ENCODE peak calls at places on chromosomes 1 and 21, in eight cellular contexts. Y is fibroblast of lung, M is cardiac muscle cell, J is iPS DF 6.9, I is heart right ventricle, K is body of pancreas, C is spleen, A is astrocyte. O is an unnamed sample. For H3K27me3 and H3K4me1, the result is how much of the 10 kb centered on the place peaks cover.

GRCh38 chr1:24932284-24932683 is 2.2 kb upstream of the RUNX3 start:
- DNase-seq in J (no peak), I (peak), M (peak), A (no peak), C (peak), K (peak), Y (no peak), O (peak)

GRCh38 chr1:28278763-28279162 is 19.4 kb downstream of the SESN2 start:
- DNase-seq in K (no peak), I (no peak), J (no peak), A (no peak), Y (no peak), C (no peak), M (no peak), O (no peak)

GRCh38 chr1:242523968-242524570 is 428 bp downstream of the PLD5 start:
- DNase-seq in M (peak), K (peak), J (no peak), C (peak), Y (peak), I (peak), A (no peak), O (peak)

GRCh38 chr1:24373044-24373443 is 40.5 kb downstream of the STPG1 start:
- DNase-seq in I (no peak), Y (no peak), K (no peak), C (peak), A (no peak), M (no peak), J (no peak), O (no peak)

GRCh38 chr1:33653226-33653625 is 180.8 kb downstream of the ZSCAN20 start:
- DNase-seq in Y (no peak), M (no peak), C (no peak), I (peak), K (peak), A (no peak), J (no peak), O (no peak)

GRCh38 chr1:165543651-165544452 is at the start of gene LRRC52:
- DNase-seq in I (peak), C (no peak), A (no peak), K (peak), M (no peak), J (peak), Y (no peak), O (peak)

GRCh38 chr1:89757532-89757931 is 63.3 kb upstream of the LRRC8D start:
- DNase-seq in A (no peak), Y (peak), K (no peak), J (no peak), M (peak), I (peak), C (peak), O (no peak)

GRCh38 chr1:51300270-51300669 is 30.1 kb downstream of the TTC39A start:
- DNase-seq in A (no peak), J (no peak), C (no peak), Y (no peak), I (no peak), M (no peak), K (no peak), O (no peak)

GRCh38 chr1:46408356-46409062 is 14.4 kb downstream of the FAAH start:
- DNase-seq in A (no peak), I (no peak), M (peak), J (no peak), Y (no peak), K (no peak), C (peak), O (no peak)

GRCh38 chr1:65827346-65827745 is 34.7 kb downstream of the PDE4B start:
- DNase-seq in C (no peak), J (no peak), Y (no peak), I (no peak), K (no peak), A (peak), M (no peak), O (no peak)

GRCh38 chr1:220281159-220281574 is 8.9 kb upstream of the RAB3GAP2 start:
- DNase-seq in K (no peak), M (peak), Y (peak), I (no peak), C (no peak), A (peak), J (no peak), O (no peak)

GRCh38 chr1:153397056-153397923 is 6.4 kb upstream of the S100A8 start:
- DNase-seq in M (no peak), J (no peak), C (no peak), A (no peak), Y (no peak), K (no peak), I (no peak), O (no peak)

GRCh38 chr1:78483903-78484302 is 6.9 kb upstream of the PTGFR start:
- DNase-seq in A (peak), J (no peak), K (no peak), Y (peak), M (peak), C (peak), I (no peak), O (no peak)

GRCh38 chr1:42686418-42686817 is 4.2 kb downstream of the YBX1 start:
- DNase-seq in K (no peak), J (no peak), M (no peak), I (no peak), Y (no peak), A (no peak), C (no peak), O (no peak)

GRCh38 chr21:41160036-41160435 is 7.9 kb upstream of the BACE2 start:
- DNase-seq in C (no peak), K (no peak), J (no peak), I (no peak), A (peak), Y (no peak), M (no peak), O (no peak)

GRCh38 chr1:48027533-48027835 is 30.3 kb upstream of the TRABD2B start:
- DNase-seq in K (no peak), C (no peak), A (no peak), I (no peak), Y (no peak), M (no peak), J (no peak), O (no peak)

GRCh38 chr1:19738106-19738505 is 61.6 kb downstream of the TMCO4 start:
- DNase-seq in J (no peak), A (no peak), C (no peak), K (peak), Y (no peak), I (no peak), M (no peak), O (no peak)

GRCh38 chr1:26307363-26307781 is 936 bp upstream of the UBXN11 start:
- DNase-seq in I (no peak), M (no peak), A (no peak), Y (no peak), C (no peak), J (no peak), K (no peak), O (no peak)

GRCh38 chr1:207673399-207673798 is 28.5 kb downstream of the CR1L start:
- DNase-seq in Y (no peak), I (no peak), M (peak), J (no peak), A (no peak), C (no peak), K (no peak), O (no peak)

GRCh38 chr1:6866825-6867224 is 81.6 kb downstream of the CAMTA1 start:
- DNase-seq in K (no peak), I (no peak), A (no peak), J (no peak), Y (no peak), C (no peak), M (no peak), O (peak)

GRCh38 chr1:44723496-44724407 is 7.2 kb downstream of the RNU5D-1 start:
- DNase-seq in C (peak), Y (no peak), M (no peak), I (no peak), A (no peak), K (peak), J (no peak), O (no peak)

GRCh38 chr1:86758570-86758969 is 54.2 kb downstream of the SH3GLB1 start:
- DNase-seq in M (no peak), C (no peak), Y (no peak), J (no peak), K (peak), I (no peak), A (no peak), O (no peak)

GRCh38 chr21:39580744-39581143 is 32.0 kb upstream of the B3GALT5 start:
- DNase-seq in Y (no peak), K (no peak), M (no peak), C (no peak), I (no peak), J (no peak), A (no peak), O (no peak)

GRCh38 chr21:43913928-43914327 is 48.9 kb downstream of the AGPAT3 start:
- DNase-seq in K (no peak), M (peak), I (no peak), A (peak), C (no peak), J (no peak), Y (peak), O (no peak)

GRCh38 chr1:41558761-41559171 is 74.3 kb upstream of the EDN2 start:
- DNase-seq in I (peak), Y (no peak), A (no peak), K (peak), M (no peak), C (no peak), J (no peak), O (no peak)

GRCh38 chr1:6958407-6958806 is 173.2 kb downstream of the CAMTA1 start:
- DNase-seq in C (no peak), A (no peak), M (peak), K (no peak), Y (peak), J (no peak), I (no peak), O (no peak)

GRCh38 chr1:154747841-154748766 is 122.0 kb downstream of the KCNN3 start:
- DNase-seq in M (peak), A (no peak), Y (peak), C (no peak), I (peak), K (no peak), J (no peak), O (no peak)

GRCh38 chr1:228732426-228732825 is 2.9 kb upstream of the RHOU start:
- DNase-seq in K (no peak), A (no peak), Y (no peak), I (no peak), C (no peak), J (no peak), M (no peak), O (no peak)
- H3K27me3 ChIP-seq in K (under half), A (under half), Y (under half), I (under half), C (under half), J (under half), M (half or more), O (under half)

GRCh38 chr1:8412183-8412831 is 94.4 kb downstream of the SLC45A1 start:
- DNase-seq in A (peak), Y (peak), M (peak), I (no peak), K (no peak), C (no peak), J (no peak), O (no peak)
- H3K4me1 ChIP-seq in A (under half), Y (under half), M (under half), I (half or more), K (half or more), C (half or more), J (under half), O (under half)

GRCh38 chr1:114156538-114157274 is 3.0 kb upstream of the SYT6 start:
- DNase-seq in I (no peak), J (no peak), Y (no peak), K (no peak), A (no peak), M (no peak), C (no peak), O (no peak)

GRCh38 chr1:114155756-114156155 is 2.1 kb upstream of the SYT6 start:
- DNase-seq in C (no peak), A (no peak), K (no peak), J (no peak), I (no peak), M (no peak), Y (no peak), O (no peak)

GRCh38 chr1:114153621-114154145 is at the start of gene SYT6:
- DNase-seq in M (no peak), J (no peak), Y (no peak), K (peak), A (no peak), C (no peak), I (no peak), O (peak)

GRCh38 chr1:114154146-114154962 is 685 bp upstream of the SYT6 start:
- DNase-seq in C (no peak), Y (peak), A (peak), M (peak), I (no peak), K (peak), J (no peak), O (peak)

GRCh38 chr1:114154963-114155322 is 1.3 kb upstream of the SYT6 start:
- DNase-seq in Y (no peak), M (peak), C (no peak), J (no peak), K (peak), A (peak), I (no peak), O (peak)
- H3K27me3 ChIP-seq in Y (half or more), M (half or more), C (under half), J (under half), K (under half), A (half or more), I (half or more), O (under half)

GRCh38 chr21:45081636-45082035 is 7.3 kb downstream of the ADARB1 start:
- DNase-seq in M (no peak), Y (no peak), K (no peak), I (no peak), C (no peak), J (no peak), A (no peak), O (no peak)

GRCh38 chr21:45079351-45079750 is 5.0 kb downstream of the ADARB1 start:
- DNase-seq in M (peak), A (no peak), I (no peak), K (no peak), Y (no peak), J (no peak), C (no peak), O (no peak)

GRCh38 chr21:45078877-45079281 is 4.5 kb downstream of the ADARB1 start:
- DNase-seq in M (peak), Y (peak), K (no peak), J (no peak), C (no peak), A (peak), I (no peak), O (no peak)

GRCh38 chr21:45080639-45081414 is 6.4 kb downstream of the ADARB1 start:
- DNase-seq in I (no peak), M (peak), C (no peak), A (peak), Y (peak), J (no peak), K (no peak), O (no peak)

DNA sequence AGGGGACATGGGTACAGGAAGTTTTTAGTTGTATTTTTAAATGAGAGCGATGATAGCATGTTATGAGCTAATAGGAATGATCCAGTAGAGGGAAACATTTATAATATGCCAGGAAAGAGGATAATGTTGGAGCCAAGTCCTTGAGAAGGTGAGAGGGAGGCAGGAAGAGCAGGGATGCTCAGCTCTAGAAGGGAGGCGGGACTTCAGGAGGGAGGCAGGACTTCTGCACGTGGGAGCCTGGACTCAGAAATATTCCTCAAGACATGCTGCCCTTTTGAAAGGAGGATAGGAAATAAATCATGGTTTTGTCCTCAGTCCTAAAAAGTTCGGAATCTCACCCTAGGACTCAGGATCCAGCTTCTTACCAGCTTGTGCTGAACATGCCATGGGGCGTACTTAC is 5.9 kb downstream of the ADARB1 start:
- DNase-seq in M (no peak), J (no peak), K (no peak), C (no peak), Y (no peak), A (no peak), I (no peak), O (no peak)
- H3K4me1 ChIP-seq in M (under half), J (under half), K (under half), C (half or more), Y (under half), A (under half), I (under half), O (under half)